ENCODE peak calls at places on chromosome 22, in six cellular contexts. T, D, I, Z, Q and M are unnamed samples.

GRCh38 chr22:36227806-36228205 is 11.5 kb downstream of the APOL2 start:
- DNase-seq in T (no peak), D (no peak), I (no peak), Z (no peak), Q (no peak), M (no peak)

GRCh38 chr22:30116362-30117117 is 36.3 kb downstream of the HORMAD2 start:
- DNase-seq in T (no peak), D (peak), I (no peak), Z (no peak), Q (no peak), M (no peak)

GRCh38 chr22:36152088-36152487 is 8.5 kb downstream of the APOL3 start:
- DNase-seq in T (no peak), D (no peak), I (no peak), Z (no peak), Q (no peak), M (no peak)

GRCh38 chr22:50737728-50738648 is at the start of gene ACR:
- DNase-seq in T (no peak), D (no peak), I (no peak), Z (no peak), Q (peak), M (no peak)

GRCh38 chr22:37260939-37261338 is 16.9 kb upstream of the RAC2 start:
- DNase-seq in T (peak), D (peak), I (peak), Z (no peak), Q (peak), M (no peak)

GRCh38 chr22:32202539-32203180 is 2.2 kb downstream of the RFPL2 start:
- DNase-seq in T (no peak), D (peak), I (peak), Z (no peak), Q (peak), M (peak)

GRCh38 chr22:44684506-44685383 is 17.3 kb upstream of the PRR5 start:
- DNase-seq in T (peak), D (peak), I (peak), Z (peak), Q (peak), M (peak)

GRCh38 chr22:36910461-36910860 is 3.0 kb upstream of the CSF2RB start:
- DNase-seq in T (no peak), D (no peak), I (no peak), Z (no peak), Q (no peak), M (no peak)

GRCh38 chr22:37742374-37743092 is 45.7 kb downstream of the TRIOBP start:
- DNase-seq in T (no peak), D (peak), I (no peak), Z (no peak), Q (no peak), M (peak)

GRCh38 chr22:39314251-39314971 is 5.0 kb downstream of the RPL3 start:
- DNase-seq in T (no peak), D (no peak), I (no peak), Z (no peak), Q (peak), M (no peak)